ENCODE peak calls at places on chromosome 5, in nine cellular contexts. A is amniotic stem cell; W is uterus; X is NCI-H2029 treated with DMSO at 0.1 percent for 48 hours; C is GM06990; T is sciatic nerve; M is GOT3; D is stimulated activated CD8-positive, alpha-beta memory T cell treated with anti-CD3 and anti-CD28 coated beads, Interleukin-4, amount 100 ng/mL, for 1 hour; K is stimulated activated effector memory CD8-positive, alpha-beta T cell treated with anti-CD3 and anti-CD28 coated beads, Interleukin-12 subunit alpha, Interleukin-12 subunit beta, amount 100 ng/mL, for 72 hours. V is an unnamed sample.

GRCh38 chr5:88060194-88060593 is 208.5 kb downstream of the TMEM161B start:
- DNase-seq in A (no peak), W (no peak), X (no peak), C (no peak), T (no peak), M (no peak), D (no peak), K (no peak), V (no peak)

GRCh38 chr5:113232667-113233066 is 202.1 kb downstream of the TSSK1B start:
- DNase-seq in A (no peak), W (peak), X (no peak), C (no peak), T (no peak), M (no peak), D (no peak), K (no peak), V (no peak)

GRCh38 chr5:170450041-170450660 is 53.7 kb upstream of the KCNIP1 start:
- DNase-seq in A (no peak), W (no peak), X (no peak), C (no peak), T (no peak), M (no peak), D (no peak), K (no peak), V (no peak)

GRCh38 chr5:10233505-10233904 is 16.2 kb downstream of the ATPSCKMT start:
- DNase-seq in A (peak), W (no peak), X (no peak), C (no peak), T (no peak), M (peak), D (no peak), K (no peak), V (peak)

GRCh38 chr5:107582625-107583024 is 88.1 kb downstream of the EFNA5 start:
- DNase-seq in A (no peak), W (no peak), X (no peak), C (no peak), T (no peak), M (no peak), D (no peak), K (no peak), V (no peak)

GRCh38 chr5:32501623-32502022 is 57.1 kb upstream of the ZFR start:
- DNase-seq in A (no peak), W (no peak), X (no peak), C (no peak), T (no peak), M (no peak), D (no peak), K (no peak), V (no peak)

GRCh38 chr5:109853362-109853761 is 163.6 kb downstream of the MAN2A1 start:
- DNase-seq in A (no peak), W (no peak), X (no peak), C (no peak), T (no peak), M (no peak), D (no peak), K (no peak), V (no peak)

GRCh38 chr5:56608216-56608925 is 207.0 kb upstream of the MAP3K1 start:
- DNase-seq in A (no peak), W (no peak), X (no peak), C (no peak), T (no peak), M (no peak), D (no peak), K (no peak), V (no peak)

GRCh38 chr5:125317546-125317995 is 571.1 kb upstream of the ZNF608 start:
- DNase-seq in A (no peak), W (no peak), X (no peak), C (no peak), T (no peak), M (no peak), D (no peak), K (no peak), V (no peak)

GRCh38 chr5:149845601-149846000 is 99.0 kb downstream of the PDE6A start:
- DNase-seq in A (no peak), W (no peak), X (no peak), C (no peak), T (no peak), M (no peak), D (no peak), K (no peak), V (no peak)

GRCh38 chr5:165188555-165189260 is 1683.3 kb downstream of the MAT2B start:
- DNase-seq in A (no peak), W (no peak), X (no peak), C (no peak), T (no peak), M (no peak), D (no peak), K (no peak), V (no peak)

GRCh38 chr5:125683669-125684068 is 739.5 kb upstream of the GRAMD2B start:
- DNase-seq in A (no peak), W (no peak), X (no peak), C (no peak), T (no peak), M (no peak), D (no peak), K (no peak), V (no peak)

GRCh38 chr5:136212252-136212721 is 19.3 kb upstream of the SMIM32 start:
- DNase-seq in A (no peak), W (peak), X (peak), C (no peak), T (peak), M (no peak), D (peak), K (peak), V (peak)

GRCh38 chr5:81253875-81254274 is 20.8 kb downstream of the CKMT2 start:
- DNase-seq in A (no peak), W (no peak), X (no peak), C (no peak), T (no peak), M (no peak), D (no peak), K (no peak), V (no peak)

GRCh38 chr5:178569485-178569884 is 20.7 kb downstream of the COL23A1 start:
- DNase-seq in A (no peak), W (no peak), X (no peak), C (no peak), T (no peak), M (no peak), D (no peak), K (no peak), V (no peak)

GRCh38 chr5:125576823-125577222 is 830.4 kb upstream of the ZNF608 start:
- DNase-seq in A (no peak), W (no peak), X (no peak), C (no peak), T (no peak), M (no peak), D (no peak), K (no peak), V (peak)

GRCh38 chr5:134647750-134648424 is 698 bp upstream of the SEC24A start:
- DNase-seq in A (no peak), W (peak), X (no peak), C (no peak), T (no peak), M (no peak), D (peak), K (peak), V (peak)

GRCh38 chr5:158979749-158980521 is 119.8 kb downstream of the EBF1 start:
- DNase-seq in A (no peak), W (peak), X (no peak), C (no peak), T (peak), M (no peak), D (no peak), K (no peak), V (no peak)

GRCh38 chr5:139797856-139798510 is 2.4 kb downstream of the PSD2 start:
- DNase-seq in A (no peak), W (no peak), X (no peak), C (no peak), T (no peak), M (no peak), D (no peak), K (no peak), V (no peak)

GRCh38 chr5:179699640-179700298 is 1.0 kb downstream of the CANX start:
- DNase-seq in A (no peak), W (no peak), X (peak), C (peak), T (no peak), M (no peak), D (no peak), K (peak), V (peak)

GRCh38 chr5:36237756-36238155 is 4.0 kb downstream of the NADK2 start:
- DNase-seq in A (no peak), W (no peak), X (no peak), C (no peak), T (no peak), M (no peak), D (no peak), K (no peak), V (no peak)

V was measured in ACHN.